ENCODE peak calls at places on chromosomes 1 and 21, in four cellular contexts. C is brain microvascular endothelial cell, O is pancreas, A is heart right ventricle. V is an unnamed sample. For H3K36me3, the result is how much of the 10 kb centered on the place peaks cover.

GRCh38 chr1:9901148-9902059 is 8.7 kb downstream of the CTNNBIP1 start:
- DNase-seq in C (no peak), O (peak), A (peak), V (no peak)

GRCh38 chr1:33288976-33289857 is 31.7 kb downstream of the A3GALT2 start:
- DNase-seq in C (no peak), O (no peak), A (no peak), V (no peak)

GRCh38 chr1:195768377-195768776 is 839.9 kb downstream of the KCNT2 start:
- DNase-seq in C (no peak), O (no peak), A (no peak), V (no peak)

GRCh38 chr1:175192111-175192629 is 406 bp downstream of the KIAA0040 start:
- DNase-seq in C (no peak), O (peak), A (peak), V (no peak)

GRCh38 chr1:223358826-223359225 is 5.2 kb downstream of the SUSD4 start:
- DNase-seq in C (no peak), O (no peak), A (no peak), V (no peak)

GRCh38 chr1:248243204-248243603 is 12.0 kb downstream of the OR2M4 start:
- DNase-seq in C (peak), O (peak), A (peak), V (no peak)

GRCh38 chr1:84598846-84599741 is 24.9 kb upstream of the CTBS start:
- DNase-seq in C (peak), O (no peak), A (no peak), V (no peak)

GRCh38 chr21:41616063-41616591 is 108.2 kb upstream of the TMPRSS2 start:
- DNase-seq in C (peak), O (no peak), A (no peak), V (no peak)

GRCh38 chr21:41877901-41878830 is 978 bp downstream of the PRDM15 start:
- DNase-seq in C (peak), O (peak), A (no peak), V (peak)

GRCh38 chr1:164440222-164440621 is 118.8 kb upstream of the PBX1 start:
- DNase-seq in C (peak), O (peak), A (peak), V (no peak)

GRCh38 chr21:45948576-45949141 is 32.9 kb upstream of the COL6A1 start:
- DNase-seq in C (no peak), O (no peak), A (no peak), V (no peak)

GRCh38 chr1:156390409-156391144 is 21.6 kb downstream of the RHBG start:
- DNase-seq in C (no peak), O (no peak), A (no peak), V (no peak)

GRCh38 chr1:208251015-208251414 is 6.8 kb upstream of the PLXNA2 start:
- DNase-seq in C (no peak), O (no peak), A (no peak), V (no peak)

GRCh38 chr1:55893155-55893554 is 678.0 kb upstream of the USP24 start:
- DNase-seq in C (peak), O (no peak), A (no peak), V (no peak)

GRCh38 chr1:64343105-64343960 is 126.6 kb upstream of the CACHD1 start:
- DNase-seq in C (peak), O (no peak), A (no peak), V (no peak)

GRCh38 chr1:162676767-162677166 is 44.5 kb downstream of the DDR2 start:
- DNase-seq in C (no peak), O (no peak), A (peak), V (no peak)

GRCh38 chr1:156434976-156435550 is 65.5 kb downstream of the MEF2D start:
- DNase-seq in C (no peak), O (no peak), A (no peak), V (no peak)

GRCh38 chr1:25809283-25809926 is 9.4 kb downstream of the SELENON start:
- DNase-seq in C (no peak), O (no peak), A (no peak), V (no peak)

GRCh38 chr1:112172294-112172882 is 182.9 kb upstream of the KCND3 start:
- DNase-seq in C (peak), O (peak), A (peak), V (no peak)

GRCh38 chr1:162275622-162276175 is 101.0 kb downstream of the SPATA46 start:
- DNase-seq in C (no peak), O (no peak), A (no peak), V (no peak)

GRCh38 chr1:92756537-92756936 is 28.4 kb downstream of the EVI5 start:
- DNase-seq in C (no peak), O (no peak), A (no peak), V (no peak)

GRCh38 chr21:32423320-32423719 is 10.8 kb downstream of the EVA1C start:
- DNase-seq in C (peak), O (no peak), A (no peak), V (no peak)

GRCh38 chr1:93347319-93347899 is 1.7 kb downstream of the DR1 start:
- DNase-seq in C (no peak), O (no peak), A (no peak), V (no peak)

GRCh38 chr21:43815107-43815742 is 25.8 kb downstream of the RRP1 start:
- DNase-seq in C (no peak), O (no peak), A (no peak), V (no peak)

GRCh38 chr1:106700151-106700550 is 356.3 kb upstream of the PRMT6 start:
- DNase-seq in C (no peak), O (no peak), A (no peak), V (no peak)

GRCh38 chr1:161139765-161140164 is 7.3 kb upstream of the DEDD start:
- DNase-seq in C (peak), O (peak), A (peak), V (no peak)

GRCh38 chr21:37528150-37528937 is 161.8 kb downstream of the DYRK1A start:
- DNase-seq in C (no peak), O (no peak), A (no peak), V (no peak)

GRCh38 chr21:43025636-43026180 is 49.9 kb downstream of the CBS start:
- DNase-seq in C (peak), O (no peak), A (no peak), V (no peak)

GRCh38 chr21:14273736-14274538 is 58.0 kb downstream of the RBM11 start:
- DNase-seq in C (no peak), O (peak), A (peak), V (no peak)

GRCh38 chr1:40673452-40673851 is 8.0 kb upstream of the RIMS3 start:
- DNase-seq in C (no peak), O (no peak), A (no peak), V (no peak)

GRCh38 chr1:33237579-33237978 is 18.7 kb upstream of the ZNF362 start:
- DNase-seq in C (no peak), O (no peak), A (no peak), V (peak)

GRCh38 chr1:225745231-225745630 is 32.4 kb upstream of the SRP9 start:
- DNase-seq in C (no peak), O (no peak), A (no peak), V (no peak)

GRCh38 chr21:32413697-32414578 is 1.4 kb downstream of the EVA1C start:
- DNase-seq in C (no peak), O (peak), A (no peak), V (no peak)

GRCh38 chr1:66503841-66504470 is 30.0 kb upstream of the SGIP1 start:
- DNase-seq in C (peak), O (peak), A (peak), V (no peak)

GRCh38 chr1:5235355-5235899 is 581.0 kb downstream of the AJAP1 start:
- DNase-seq in C (no peak), O (no peak), A (no peak), V (no peak)

GRCh38 chr1:48493970-48494769 is 22.2 kb upstream of the SPATA6 start:
- DNase-seq in C (peak), O (no peak), A (no peak), V (no peak)

GRCh38 chr1:89171067-89171438 is 4.8 kb downstream of the GBP7 start:
- DNase-seq in C (no peak), O (no peak), A (no peak), V (no peak)

GRCh38 chr1:187151555-187151954 is 322.8 kb downstream of the PLA2G4A start:
- DNase-seq in C (no peak), O (no peak), A (no peak), V (no peak)

GRCh38 chr1:18603212-18603852 is 27.3 kb upstream of the PAX7 start:
- DNase-seq in C (no peak), O (no peak), A (no peak), V (no peak)

GRCh38 chr1:214496126-214496525 is 55.3 kb downstream of the PTPN14 start:
- DNase-seq in C (no peak), O (no peak), A (no peak), V (no peak)

GRCh38 chr1:67560580-67561285 is 124.3 kb upstream of the GADD45A start:
- DNase-seq in C (no peak), O (no peak), A (no peak), V (no peak)

GRCh38 chr1:67559222-67559700 is 125.7 kb upstream of the GADD45A start:
- DNase-seq in C (peak), O (no peak), A (peak), V (no peak)

GRCh38 chr1:67556297-67556900 is 126.2 kb upstream of the SERBP1 start:
- DNase-seq in C (no peak), O (no peak), A (no peak), V (no peak)

GRCh38 chr1:67557731-67558448 is 127.1 kb upstream of the GADD45A start:
- DNase-seq in C (no peak), O (no peak), A (no peak), V (no peak)

GRCh38 chr1:67558449-67559193 is 126.4 kb upstream of the GADD45A start:
- DNase-seq in C (no peak), O (no peak), A (no peak), V (no peak)
- H3K27ac ChIP-seq in C (peak), O (no peak), A (no peak), V (no peak)

DNA sequence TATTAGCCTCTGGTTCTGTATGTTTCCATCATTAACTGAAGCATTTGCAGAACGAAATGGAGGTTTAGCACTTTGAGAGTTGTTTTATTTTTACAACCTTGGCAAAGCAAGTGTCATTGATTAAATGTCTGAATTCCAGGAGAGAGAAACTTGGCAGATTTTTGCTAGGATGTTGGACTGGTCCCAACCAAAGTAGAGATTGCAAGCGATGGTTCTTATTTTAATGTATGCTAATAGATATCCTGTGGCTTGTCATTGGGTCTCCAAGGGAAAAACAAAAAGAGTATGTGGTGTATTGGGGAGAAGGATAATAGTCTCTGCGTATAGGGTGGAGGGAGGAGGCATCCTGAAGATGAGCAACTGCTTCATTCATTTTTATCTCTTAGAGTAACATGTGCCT is 457.2 kb upstream of the RUNX1 start:
- DNase-seq in C (no peak), O (no peak), A (no peak), V (no peak)
- H3K4me3 ChIP-seq in C (no peak), O (no peak), A (no peak), V (no peak)

GRCh38 chr1:206449566-206449965 is 20.7 kb upstream of the IKBKE start:
- DNase-seq in C (no peak), O (no peak), A (no peak), V (no peak)

GRCh38 chr1:206451146-206451545 is 19.1 kb upstream of the IKBKE start:
- DNase-seq in C (no peak), O (no peak), A (no peak), V (no peak)

GRCh38 chr1:206448471-206448870 is 21.8 kb upstream of the IKBKE start:
- DNase-seq in C (no peak), O (no peak), A (no peak), V (no peak)

GRCh38 chr1:206447792-206448191 is 22.5 kb upstream of the IKBKE start:
- DNase-seq in C (no peak), O (no peak), A (no peak), V (no peak)

GRCh38 chr1:206450271-206450670 is 20.0 kb upstream of the IKBKE start:
- DNase-seq in C (no peak), O (no peak), A (no peak), V (no peak)
- H3K36me3 ChIP-seq in C (half or more), O (under half), A (half or more), V (under half)

GRCh38 chr1:78715181-78715661 is 65.6 kb downstream of the IFI44 start:
- DNase-seq in C (peak), O (no peak), A (no peak), V (no peak)
- H3K27ac ChIP-seq in C (peak), O (no peak), A (no peak), V (no peak)